ENCODE peak calls at places on chromosomes 6 and 20, in six cellular contexts. One of them, this sample, is unnamed.

GRCh38 chr20:18057106-18057993 is at the start of gene OVOL2:
- DNase-seq in renal cortical epithelial cell: peak
- DNase-seq in hypothalamus: no peak
- DNase-seq in body of pancreas: peak
- DNase-seq in activated CD4-positive, alpha-beta T cell treated with anti-CD3 and anti-CD28 coated beads, Interleukin-2, amount 10 ng/mL, durations not matched to agents 7 days and 5 days: no peak
- DNase-seq in G401: no peak
- DNase-seq in this sample: peak

GRCh38 chr20:10427060-10427692 is 6.8 kb downstream of the MKKS start:
- DNase-seq in renal cortical epithelial cell: peak
- DNase-seq in hypothalamus: peak
- DNase-seq in body of pancreas: peak
- DNase-seq in activated CD4-positive, alpha-beta T cell treated with anti-CD3 and anti-CD28 coated beads, Interleukin-2, amount 10 ng/mL, durations not matched to agents 7 days and 5 days: peak
- DNase-seq in G401: peak
- DNase-seq in this sample: peak

GRCh38 chr6:81562169-81562568 is 190.3 kb downstream of the TENT5A start:
- DNase-seq in renal cortical epithelial cell: peak
- DNase-seq in hypothalamus: no peak
- DNase-seq in body of pancreas: no peak
- DNase-seq in activated CD4-positive, alpha-beta T cell treated with anti-CD3 and anti-CD28 coated beads, Interleukin-2, amount 10 ng/mL, durations not matched to agents 7 days and 5 days: no peak
- DNase-seq in G401: no peak
- DNase-seq in this sample: no peak

GRCh38 chr6:148074291-148074690 is 268.3 kb upstream of the SASH1 start:
- DNase-seq in renal cortical epithelial cell: no peak
- DNase-seq in hypothalamus: no peak
- DNase-seq in body of pancreas: no peak
- DNase-seq in activated CD4-positive, alpha-beta T cell treated with anti-CD3 and anti-CD28 coated beads, Interleukin-2, amount 10 ng/mL, durations not matched to agents 7 days and 5 days: no peak
- DNase-seq in G401: no peak
- DNase-seq in this sample: no peak

GRCh38 chr6:42210551-42210950 is 7.1 kb downstream of the MRPS10 start:
- DNase-seq in renal cortical epithelial cell: no peak
- DNase-seq in hypothalamus: no peak
- DNase-seq in body of pancreas: no peak
- DNase-seq in activated CD4-positive, alpha-beta T cell treated with anti-CD3 and anti-CD28 coated beads, Interleukin-2, amount 10 ng/mL, durations not matched to agents 7 days and 5 days: no peak
- DNase-seq in G401: no peak
- DNase-seq in this sample: no peak

GRCh38 chr20:25089096-25089495 is 7.2 kb upstream of the VSX1 start:
- DNase-seq in renal cortical epithelial cell: no peak
- DNase-seq in hypothalamus: no peak
- DNase-seq in body of pancreas: no peak
- DNase-seq in activated CD4-positive, alpha-beta T cell treated with anti-CD3 and anti-CD28 coated beads, Interleukin-2, amount 10 ng/mL, durations not matched to agents 7 days and 5 days: no peak
- DNase-seq in G401: no peak
- DNase-seq in this sample: no peak

GRCh38 chr20:4009305-4009704 is 6.1 kb downstream of the RNF24 start:
- DNase-seq in renal cortical epithelial cell: no peak
- DNase-seq in hypothalamus: no peak
- DNase-seq in body of pancreas: no peak
- DNase-seq in activated CD4-positive, alpha-beta T cell treated with anti-CD3 and anti-CD28 coated beads, Interleukin-2, amount 10 ng/mL, durations not matched to agents 7 days and 5 days: no peak
- DNase-seq in G401: no peak
- DNase-seq in this sample: no peak

GRCh38 chr6:161829186-161829794 is 555.4 kb upstream of the AGPAT4 start:
- DNase-seq in renal cortical epithelial cell: no peak
- DNase-seq in hypothalamus: peak
- DNase-seq in body of pancreas: no peak
- DNase-seq in activated CD4-positive, alpha-beta T cell treated with anti-CD3 and anti-CD28 coated beads, Interleukin-2, amount 10 ng/mL, durations not matched to agents 7 days and 5 days: peak
- DNase-seq in G401: peak
- DNase-seq in this sample: no peak

GRCh38 chr20:41175727-41176330 is 38.5 kb downstream of the PLCG1 start:
- DNase-seq in renal cortical epithelial cell: no peak
- DNase-seq in hypothalamus: peak
- DNase-seq in body of pancreas: no peak
- DNase-seq in activated CD4-positive, alpha-beta T cell treated with anti-CD3 and anti-CD28 coated beads, Interleukin-2, amount 10 ng/mL, durations not matched to agents 7 days and 5 days: no peak
- DNase-seq in G401: peak
- DNase-seq in this sample: no peak

GRCh38 chr6:33994198-33995045 is 151.5 kb downstream of the GRM4 start:
- DNase-seq in renal cortical epithelial cell: no peak
- DNase-seq in hypothalamus: no peak
- DNase-seq in body of pancreas: no peak
- DNase-seq in activated CD4-positive, alpha-beta T cell treated with anti-CD3 and anti-CD28 coated beads, Interleukin-2, amount 10 ng/mL, durations not matched to agents 7 days and 5 days: no peak
- DNase-seq in G401: no peak
- DNase-seq in this sample: no peak

GRCh38 chr6:20564777-20565176 is 30.5 kb downstream of the CDKAL1 start:
- DNase-seq in renal cortical epithelial cell: no peak
- DNase-seq in hypothalamus: no peak
- DNase-seq in body of pancreas: no peak
- DNase-seq in activated CD4-positive, alpha-beta T cell treated with anti-CD3 and anti-CD28 coated beads, Interleukin-2, amount 10 ng/mL, durations not matched to agents 7 days and 5 days: no peak
- DNase-seq in G401: no peak
- DNase-seq in this sample: no peak

GRCh38 chr20:13671500-13672288 is 33.0 kb upstream of the TASP1 start:
- DNase-seq in renal cortical epithelial cell: no peak
- DNase-seq in hypothalamus: no peak
- DNase-seq in body of pancreas: no peak
- DNase-seq in activated CD4-positive, alpha-beta T cell treated with anti-CD3 and anti-CD28 coated beads, Interleukin-2, amount 10 ng/mL, durations not matched to agents 7 days and 5 days: no peak
- DNase-seq in G401: no peak
- DNase-seq in this sample: no peak

GRCh38 chr6:89146748-89147715 is 1.2 kb downstream of the PM20D2 start:
- DNase-seq in renal cortical epithelial cell: peak
- DNase-seq in hypothalamus: peak
- DNase-seq in body of pancreas: no peak
- DNase-seq in activated CD4-positive, alpha-beta T cell treated with anti-CD3 and anti-CD28 coated beads, Interleukin-2, amount 10 ng/mL, durations not matched to agents 7 days and 5 days: peak
- DNase-seq in G401: peak
- DNase-seq in this sample: peak

GRCh38 chr6:41934278-41935189 is 7.1 kb downstream of the CCND3 start:
- DNase-seq in renal cortical epithelial cell: no peak
- DNase-seq in hypothalamus: no peak
- DNase-seq in body of pancreas: no peak
- DNase-seq in activated CD4-positive, alpha-beta T cell treated with anti-CD3 and anti-CD28 coated beads, Interleukin-2, amount 10 ng/mL, durations not matched to agents 7 days and 5 days: no peak
- DNase-seq in G401: no peak
- DNase-seq in this sample: no peak

GRCh38 chr20:36101201-36101600 is 53.3 kb upstream of the EPB41L1 start:
- DNase-seq in renal cortical epithelial cell: peak
- DNase-seq in hypothalamus: no peak
- DNase-seq in body of pancreas: peak
- DNase-seq in activated CD4-positive, alpha-beta T cell treated with anti-CD3 and anti-CD28 coated beads, Interleukin-2, amount 10 ng/mL, durations not matched to agents 7 days and 5 days: no peak
- DNase-seq in G401: no peak
- DNase-seq in this sample: no peak

GRCh38 chr6:169787797-169788196 is 36.4 kb downstream of the ERMARD start:
- DNase-seq in renal cortical epithelial cell: no peak
- DNase-seq in hypothalamus: no peak
- DNase-seq in body of pancreas: no peak
- DNase-seq in activated CD4-positive, alpha-beta T cell treated with anti-CD3 and anti-CD28 coated beads, Interleukin-2, amount 10 ng/mL, durations not matched to agents 7 days and 5 days: no peak
- DNase-seq in G401: no peak
- DNase-seq in this sample: no peak

GRCh38 chr20:44203161-44203560 is 7.4 kb downstream of the OSER1 start:
- DNase-seq in renal cortical epithelial cell: no peak
- DNase-seq in hypothalamus: no peak
- DNase-seq in body of pancreas: no peak
- DNase-seq in activated CD4-positive, alpha-beta T cell treated with anti-CD3 and anti-CD28 coated beads, Interleukin-2, amount 10 ng/mL, durations not matched to agents 7 days and 5 days: no peak
- DNase-seq in G401: no peak
- DNase-seq in this sample: no peak

GRCh38 chr20:63121246-63121645 is 94.7 kb downstream of the YTHDF1 start:
- DNase-seq in renal cortical epithelial cell: no peak
- DNase-seq in hypothalamus: no peak
- DNase-seq in body of pancreas: peak
- DNase-seq in activated CD4-positive, alpha-beta T cell treated with anti-CD3 and anti-CD28 coated beads, Interleukin-2, amount 10 ng/mL, durations not matched to agents 7 days and 5 days: no peak
- DNase-seq in G401: no peak
- DNase-seq in this sample: no peak

GRCh38 chr6:130282234-130282995 is 59.7 kb upstream of the SAMD3 start:
- DNase-seq in renal cortical epithelial cell: peak
- DNase-seq in hypothalamus: no peak
- DNase-seq in body of pancreas: no peak
- DNase-seq in activated CD4-positive, alpha-beta T cell treated with anti-CD3 and anti-CD28 coated beads, Interleukin-2, amount 10 ng/mL, durations not matched to agents 7 days and 5 days: peak
- DNase-seq in G401: no peak
- DNase-seq in this sample: peak

GRCh38 chr6:106731144-106731842 is 101.9 kb downstream of the QRSL1 start:
- DNase-seq in renal cortical epithelial cell: peak
- DNase-seq in hypothalamus: no peak
- DNase-seq in body of pancreas: peak
- DNase-seq in activated CD4-positive, alpha-beta T cell treated with anti-CD3 and anti-CD28 coated beads, Interleukin-2, amount 10 ng/mL, durations not matched to agents 7 days and 5 days: no peak
- DNase-seq in G401: no peak
- DNase-seq in this sample: no peak

GRCh38 chr6:163147988-163148387 is 266.5 kb upstream of the QKI start:
- DNase-seq in renal cortical epithelial cell: no peak
- DNase-seq in hypothalamus: peak
- DNase-seq in body of pancreas: no peak
- DNase-seq in activated CD4-positive, alpha-beta T cell treated with anti-CD3 and anti-CD28 coated beads, Interleukin-2, amount 10 ng/mL, durations not matched to agents 7 days and 5 days: no peak
- DNase-seq in G401: no peak
- DNase-seq in this sample: no peak

GRCh38 chr6:76262240-76262639 is 189.8 kb upstream of the IMPG1 start:
- DNase-seq in renal cortical epithelial cell: no peak
- DNase-seq in hypothalamus: no peak
- DNase-seq in body of pancreas: no peak
- DNase-seq in activated CD4-positive, alpha-beta T cell treated with anti-CD3 and anti-CD28 coated beads, Interleukin-2, amount 10 ng/mL, durations not matched to agents 7 days and 5 days: no peak
- DNase-seq in G401: no peak
- DNase-seq in this sample: no peak

GRCh38 chr6:56041591-56041990 is 166.2 kb upstream of the BMP5 start:
- DNase-seq in renal cortical epithelial cell: no peak
- DNase-seq in hypothalamus: no peak
- DNase-seq in body of pancreas: no peak
- DNase-seq in activated CD4-positive, alpha-beta T cell treated with anti-CD3 and anti-CD28 coated beads, Interleukin-2, amount 10 ng/mL, durations not matched to agents 7 days and 5 days: no peak
- DNase-seq in G401: no peak
- DNase-seq in this sample: no peak

GRCh38 chr6:29051680-29052079 is 6.7 kb upstream of the OR2W1 start:
- DNase-seq in renal cortical epithelial cell: no peak
- DNase-seq in hypothalamus: no peak
- DNase-seq in body of pancreas: no peak
- DNase-seq in activated CD4-positive, alpha-beta T cell treated with anti-CD3 and anti-CD28 coated beads, Interleukin-2, amount 10 ng/mL, durations not matched to agents 7 days and 5 days: no peak
- DNase-seq in G401: no peak
- DNase-seq in this sample: no peak

GRCh38 chr20:34543457-34544056 is 15.0 kb upstream of the MAP1LC3A start:
- DNase-seq in renal cortical epithelial cell: no peak
- DNase-seq in hypothalamus: no peak
- DNase-seq in body of pancreas: no peak
- DNase-seq in activated CD4-positive, alpha-beta T cell treated with anti-CD3 and anti-CD28 coated beads, Interleukin-2, amount 10 ng/mL, durations not matched to agents 7 days and 5 days: no peak
- DNase-seq in G401: peak
- DNase-seq in this sample: peak